ENCODE peak calls at places on chromosome 10, in nine cellular contexts. B is PC-9, L is keratinocyte, R is IMR-90, H is HCT116, I is DND-41, V is A549, S is fibroblast of lung, J is mammary epithelial cell. T is an unnamed sample.

GRCh38 chr10:131786756-131787605 is 113.8 kb upstream of the PPP2R2D start:
- DNase-seq in B (no peak), L (no peak), R (peak), H (peak), I (peak), V (peak), S (peak), J (peak), T (peak)

GRCh38 chr10:88291289-88292184 is 291.6 kb downstream of the RNLS start:
- DNase-seq in B (no peak), L (no peak), R (peak), H (no peak), I (no peak), V (no peak), S (no peak), J (no peak), T (no peak)

GRCh38 chr10:123761666-123762230 is 95.6 kb downstream of the GPR26 start:
- DNase-seq in B (no peak), L (no peak), R (no peak), H (no peak), I (no peak), V (no peak), S (no peak), J (no peak), T (no peak)

GRCh38 chr10:70594161-70594560 is 8.4 kb downstream of the PRF1 start:
- DNase-seq in B (no peak), L (no peak), R (no peak), H (no peak), I (no peak), V (no peak), S (no peak), J (no peak), T (peak)

GRCh38 chr10:29141761-29142160 is 147.1 kb upstream of the LYZL1 start:
- DNase-seq in B (peak), L (no peak), R (no peak), H (no peak), I (no peak), V (peak), S (peak), J (peak), T (peak)

GRCh38 chr10:43218951-43219837 is 47.7 kb downstream of the RASGEF1A start:
- DNase-seq in B (no peak), L (no peak), R (no peak), H (no peak), I (no peak), V (no peak), S (no peak), J (no peak), T (no peak)

GRCh38 chr10:28985137-28985885 is 303.6 kb upstream of the LYZL1 start:
- DNase-seq in B (no peak), L (no peak), R (no peak), H (no peak), I (no peak), V (no peak), S (no peak), J (no peak), T (no peak)

GRCh38 chr10:29858352-29859267 is 200.8 kb downstream of the JCAD start:
- DNase-seq in B (peak), L (peak), R (peak), H (peak), I (peak), V (peak), S (peak), J (peak), T (no peak)

GRCh38 chr10:113709221-113709838 is 29.6 kb downstream of the CASP7 start:
- DNase-seq in B (no peak), L (no peak), R (peak), H (no peak), I (no peak), V (peak), S (peak), J (no peak), T (peak)
- H3K27ac ChIP-seq in B (no peak), L (no peak), R (no peak), H (no peak), I (no peak), V (peak), S (peak), J (no peak), T (peak)

DNA sequence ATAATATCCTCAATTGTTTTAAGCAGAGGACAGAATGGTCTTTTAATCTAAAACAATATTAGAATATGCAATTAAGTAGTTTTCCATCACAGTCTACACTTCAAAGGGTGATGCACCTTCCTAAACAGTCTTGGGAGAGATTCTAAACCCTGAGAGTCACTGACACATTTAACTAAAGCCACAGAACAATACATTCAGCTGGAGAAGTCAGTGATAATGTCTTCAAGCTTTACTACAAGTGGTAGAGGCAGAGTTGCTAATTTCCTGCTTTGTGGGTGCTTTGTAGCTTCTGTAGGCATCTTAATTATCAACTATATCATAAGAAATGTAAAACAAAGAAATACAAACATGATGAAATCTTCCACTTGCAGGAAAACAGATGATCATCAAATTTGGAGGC is 212.5 kb downstream of the FAM107B start:
- DNase-seq in B (no peak), L (no peak), R (no peak), H (no peak), I (no peak), V (no peak), S (no peak), J (no peak), T (no peak)
- TF ChIP-seq CTCF in B (no peak), L (no peak), R (no peak), H (no peak), I (no peak), V (no peak), S (no peak), J (no peak), T (no peak)

DNA sequence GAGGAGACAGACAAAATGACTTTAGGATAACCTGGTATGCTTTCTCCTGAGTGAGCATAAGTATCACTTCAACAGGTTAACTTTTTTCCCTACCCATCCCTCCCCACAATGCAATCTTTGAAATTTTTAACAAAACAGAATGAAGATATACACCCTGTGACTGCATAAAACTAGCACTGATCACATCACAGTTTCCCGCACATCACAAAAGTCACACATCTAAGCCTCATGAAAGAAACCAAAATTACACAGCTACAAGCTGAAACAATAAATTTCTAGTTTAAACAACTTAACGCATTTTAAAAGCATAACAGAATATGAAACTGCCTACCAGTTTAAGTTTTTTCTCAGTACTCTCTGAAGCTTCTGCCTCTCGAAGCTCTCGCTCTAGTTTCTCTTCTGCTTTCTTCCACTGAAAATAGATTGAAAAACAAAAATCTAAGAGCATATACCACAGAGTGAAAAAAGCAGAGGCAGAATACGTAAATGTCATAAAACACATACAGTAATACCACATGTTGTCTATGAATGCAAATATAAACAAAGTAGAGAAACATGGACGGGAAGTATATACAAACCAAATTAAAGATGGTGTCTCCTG is 18.1 kb downstream of the NOC3L start:
- DNase-seq in B (no peak), L (no peak), R (no peak), H (no peak), I (no peak), V (no peak), S (no peak), J (no peak), T (no peak)
- H3K4me2 ChIP-seq in B (no peak), L (no peak), R (no peak), H (no peak), I (no peak), V (no peak), S (no peak), J (no peak), T (no peak)

GRCh38 chr10:22323538-22324305 is 2.8 kb downstream of the BMI1 start:
- DNase-seq in B (no peak), L (no peak), R (no peak), H (no peak), I (no peak), V (no peak), S (no peak), J (no peak), T (no peak)
- H3K27ac ChIP-seq in B (no peak), L (no peak), R (no peak), H (no peak), I (no peak), V (no peak), S (no peak), J (no peak), T (no peak)